ENCODE peak calls at places on chromosomes 3 and 15, in nine cellular contexts. S is heart right ventricle, L is Peyer's patch, O is Karpas-422, C is aorta, W is lower lobe of right lung, G is stomach, V is neuronal stem cell, E is NT2/D1. T is an unnamed sample. For H3K4me1, the result is how much of the 10 kb centered on the place peaks cover.

GRCh38 chr3:174931473-174931872 is 72.3 kb downstream of the NAALADL2 start:
- DNase-seq in E (no peak), W (no peak), O (no peak), S (no peak), L (no peak), G (no peak), C (no peak), V (no peak), T (no peak)

GRCh38 chr3:113231827-113232253 is 20.5 kb downstream of the BOC start:
- DNase-seq in L (no peak), C (no peak), V (no peak), G (no peak), E (peak), O (no peak), S (no peak), W (no peak), T (peak)

GRCh38 chr3:120198305-120198878 is 86.6 kb downstream of the GPR156 start:
- DNase-seq in C (no peak), V (no peak), L (no peak), O (peak), G (no peak), S (no peak), W (no peak), E (no peak), T (peak)

GRCh38 chr15:48625126-48625525 is 20.4 kb downstream of the FBN1 start:
- DNase-seq in W (no peak), G (no peak), E (no peak), L (no peak), C (no peak), O (no peak), S (no peak), V (no peak), T (no peak)

GRCh38 chr15:85770014-85770721 is 24.6 kb downstream of the KLHL25 start:
- DNase-seq in V (no peak), O (no peak), W (no peak), L (no peak), G (no peak), E (no peak), C (no peak), S (no peak), T (no peak)

GRCh38 chr3:184352149-184352785 is 9.1 kb downstream of the CLCN2 start:
- DNase-seq in O (no peak), G (peak), L (no peak), W (no peak), V (no peak), C (no peak), E (no peak), S (no peak), T (no peak)

GRCh38 chr3:126926684-126927404 is 56.1 kb upstream of the PLXNA1 start:
- DNase-seq in E (no peak), G (no peak), S (peak), W (no peak), L (no peak), O (no peak), V (no peak), C (peak), T (peak)

GRCh38 chr3:58337190-58337589 is 4.5 kb downstream of the PXK start:
- DNase-seq in C (no peak), O (no peak), L (no peak), E (no peak), S (no peak), G (no peak), W (no peak), V (no peak), T (no peak)

GRCh38 chr3:124383846-124384483 is 346.3 kb upstream of the UMPS start:
- DNase-seq in V (no peak), G (no peak), O (no peak), C (no peak), L (no peak), E (no peak), S (no peak), W (no peak), T (no peak)

GRCh38 chr15:95996494-95996893 is 334.0 kb upstream of the NR2F2 start:
- DNase-seq in S (no peak), W (no peak), E (no peak), C (no peak), G (no peak), L (no peak), V (no peak), O (no peak), T (peak)

GRCh38 chr3:138947303-138948121 is 495 bp downstream of the FOXL2NB start:
- DNase-seq in W (no peak), S (no peak), E (no peak), O (no peak), L (no peak), G (no peak), V (no peak), C (peak), T (no peak)

GRCh38 chr15:62798536-62798935 is 244.0 kb upstream of the TPM1 start:
- DNase-seq in V (no peak), L (no peak), O (no peak), E (no peak), S (no peak), W (no peak), G (no peak), C (no peak), T (no peak)

GRCh38 chr3:138786788-138787276 is 47.9 kb downstream of the PIK3CB start:
- DNase-seq in C (no peak), V (no peak), E (no peak), W (no peak), L (no peak), G (no peak), S (no peak), O (no peak), T (peak)

GRCh38 chr3:184379375-184380209 is at the start of gene CHRD:
- DNase-seq in E (no peak), V (no peak), L (no peak), C (peak), G (no peak), W (no peak), S (peak), O (no peak), T (no peak)

GRCh38 chr3:185365281-185366211 is 2.6 kb downstream of the MAP3K13 start:
- DNase-seq in S (no peak), V (no peak), G (peak), E (no peak), W (no peak), L (no peak), O (no peak), C (no peak), T (peak)

GRCh38 chr15:101122266-101122665 is 129.6 kb downstream of the CHSY1 start:
- DNase-seq in G (no peak), E (no peak), L (no peak), W (no peak), V (no peak), O (no peak), C (peak), S (no peak), T (no peak)

GRCh38 chr3:23264413-23264812 is 61.3 kb downstream of the UBE2E2 start:
- DNase-seq in L (no peak), W (no peak), G (no peak), O (peak), S (no peak), V (no peak), C (no peak), E (no peak), T (peak)

GRCh38 chr15:38670142-38671002 is 105.8 kb upstream of the RASGRP1 start:
- DNase-seq in C (no peak), O (peak), W (no peak), L (peak), E (no peak), V (no peak), G (no peak), S (no peak), T (no peak)

GRCh38 chr3:138799822-138800221 is 34.9 kb downstream of the PIK3CB start:
- DNase-seq in O (no peak), G (no peak), V (no peak), W (no peak), C (no peak), E (no peak), S (no peak), L (no peak), T (no peak)

GRCh38 chr15:72227720-72228119 is 3.3 kb downstream of the PKM start:
- DNase-seq in G (no peak), O (no peak), E (no peak), V (no peak), C (no peak), S (no peak), L (no peak), W (no peak), T (no peak)

GRCh38 chr3:31275038-31275562 is 257.6 kb upstream of the STT3B start:
- DNase-seq in O (no peak), L (no peak), W (no peak), S (no peak), C (no peak), E (no peak), G (peak), V (no peak), T (peak)

GRCh38 chr3:111069974-111070751 is 1.5 kb upstream of the NECTIN3 start:
- DNase-seq in V (no peak), C (no peak), G (no peak), S (peak), O (no peak), E (no peak), L (no peak), W (no peak), T (no peak)

GRCh38 chr3:7813412-7813811 is 688.2 kb upstream of the LMCD1 start:
- DNase-seq in O (no peak), G (no peak), W (no peak), E (no peak), S (no peak), V (no peak), L (no peak), C (no peak), T (no peak)

GRCh38 chr3:106210923-106211322 is 342.1 kb upstream of the CBLB start:
- DNase-seq in V (no peak), C (no peak), W (no peak), G (no peak), E (no peak), S (no peak), L (no peak), O (no peak), T (no peak)

GRCh38 chr3:171088984-171089754 is 62.6 kb upstream of the SLC2A2 start:
- DNase-seq in V (no peak), C (no peak), L (no peak), E (no peak), S (no peak), O (no peak), W (no peak), G (no peak), T (peak)

GRCh38 chr3:122942937-122943827 is 84.4 kb downstream of the SEMA5B start:
- DNase-seq in S (peak), V (peak), L (peak), O (peak), G (peak), C (peak), W (peak), E (peak), T (peak)

GRCh38 chr15:78059110-78059839 is 18.2 kb downstream of the TBC1D2B start:
- DNase-seq in O (no peak), W (no peak), G (no peak), V (no peak), S (no peak), L (no peak), C (no peak), E (no peak), T (no peak)

GRCh38 chr3:64687381-64687780 is 419 bp downstream of the ADAMTS9 start:
- DNase-seq in G (no peak), O (no peak), V (no peak), E (no peak), C (no peak), S (no peak), W (no peak), L (no peak), T (peak)

GRCh38 chr15:66253643-66254363 is at the start of gene MEGF11:
- DNase-seq in S (peak), C (peak), L (no peak), G (no peak), O (no peak), W (no peak), E (no peak), V (no peak), T (peak)

GRCh38 chr3:155323063-155323666 is 29.7 kb upstream of the STRIT1 start:
- DNase-seq in G (no peak), C (no peak), L (no peak), E (peak), O (peak), W (no peak), S (no peak), V (peak), T (peak)

GRCh38 chr3:129597792-129598381 is 8.6 kb downstream of the PLXND1 start:
- DNase-seq in G (no peak), W (no peak), S (no peak), O (no peak), C (no peak), L (no peak), E (peak), V (no peak), T (no peak)

GRCh38 chr15:33089878-33090757 is 104.4 kb downstream of the FMN1 start:
- DNase-seq in C (no peak), E (no peak), S (no peak), L (no peak), V (no peak), O (no peak), G (no peak), W (no peak), T (peak)

GRCh38 chr15:31079519-31079918 is 22.0 kb downstream of the TRPM1 start:
- DNase-seq in S (no peak), L (no peak), C (no peak), W (no peak), E (peak), O (no peak), G (no peak), V (no peak), T (peak)

GRCh38 chr3:94304953-94305352 is 242.1 kb downstream of the NSUN3 start:
- DNase-seq in L (no peak), V (no peak), E (no peak), O (no peak), C (no peak), W (no peak), G (no peak), S (no peak), T (no peak)

GRCh38 chr3:2511356-2511755 is 412.7 kb downstream of the CNTN4 start:
- DNase-seq in C (no peak), G (no peak), S (peak), L (no peak), E (no peak), V (no peak), O (no peak), W (no peak), T (no peak)

GRCh38 chr3:4394048-4394447 is 73.0 kb downstream of the SUMF1 start:
- DNase-seq in V (no peak), E (no peak), L (no peak), O (no peak), G (no peak), C (no peak), S (no peak), W (no peak), T (no peak)

GRCh38 chr15:83655237-83655616 is 1.3 kb downstream of the ADAMTSL3 start:
- DNase-seq in G (no peak), V (no peak), E (no peak), S (no peak), W (no peak), C (no peak), L (no peak), O (no peak), T (no peak)

GRCh38 chr15:83656943-83657528 is 3.1 kb downstream of the ADAMTSL3 start:
- DNase-seq in S (no peak), W (no peak), L (no peak), G (no peak), O (no peak), C (no peak), E (no peak), V (no peak), T (no peak)

GRCh38 chr15:83657549-83657948 is 3.6 kb downstream of the ADAMTSL3 start:
- DNase-seq in L (no peak), O (peak), C (no peak), V (no peak), E (no peak), G (no peak), S (no peak), W (no peak), T (no peak)

GRCh38 chr15:83654379-83655236 is 685 bp downstream of the ADAMTSL3 start:
- DNase-seq in G (peak), L (no peak), O (no peak), S (peak), W (no peak), V (no peak), C (peak), E (no peak), T (no peak)

GRCh38 chr15:83656192-83656591 is 2.3 kb downstream of the ADAMTSL3 start:
- DNase-seq in E (no peak), S (no peak), G (no peak), O (no peak), V (no peak), L (no peak), C (no peak), W (no peak), T (no peak)
- H3K4me1 ChIP-seq in E (under half), S (under half), G (half or more), O (under half), V (under half), L (under half), C (under half), W (under half), T (under half)

GRCh38 chr15:75706682-75706954 is 6.0 kb downstream of the CSPG4 start:
- DNase-seq in E (no peak), G (no peak), V (no peak), C (no peak), L (no peak), W (no peak), S (no peak), O (no peak), T (no peak)
- H3K4me1 ChIP-seq in E (under half), G (half or more), V (under half), C (under half), L (under half), W (under half), S (under half), O (under half), T (under half)

GRCh38 chr3:32410367-32411246 is 19.0 kb downstream of the CMTM7 start:
- DNase-seq in G (no peak), C (no peak), L (no peak), E (no peak), S (no peak), O (no peak), V (no peak), W (no peak), T (peak)
- H3K4me1 ChIP-seq in G (under half), C (under half), L (under half), E (under half), S (under half), O (under half), V (under half), W (half or more), T (half or more)

DNA sequence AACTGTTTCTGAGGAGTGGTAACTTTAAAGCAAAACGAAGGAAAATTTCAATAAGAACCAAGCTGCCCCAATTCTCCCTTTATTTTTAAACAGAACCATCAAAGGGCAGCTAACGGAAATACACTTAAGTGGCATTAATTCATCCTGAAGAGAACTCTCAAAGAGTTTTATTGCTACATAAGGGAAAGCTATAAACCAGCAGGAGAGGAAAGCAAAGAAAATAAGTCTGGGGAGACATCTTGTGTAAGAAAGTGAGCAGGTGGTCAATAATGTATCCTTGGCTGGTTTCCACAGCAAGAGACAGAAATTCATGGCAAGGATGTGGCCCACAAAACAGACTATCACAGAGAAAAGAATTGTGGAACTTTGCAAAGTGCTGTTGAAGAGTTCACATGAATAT is 40.0 kb upstream of the CMSS1 start:
- DNase-seq in S (no peak), V (no peak), C (no peak), L (no peak), W (no peak), G (no peak), O (no peak), E (no peak), T (no peak)
- H3K4me1 ChIP-seq in S (under half), V (under half), C (under half), L (under half), W (under half), G (under half), O (under half), E (under half), T (under half)

GRCh38 chr3:46954178-46954577 is 22.4 kb downstream of the CCDC12 start:
- DNase-seq in W (no peak), O (no peak), G (no peak), E (no peak), C (no peak), V (no peak), L (no peak), S (no peak), T (no peak)

GRCh38 chr3:46953265-46954010 is 23.1 kb downstream of the CCDC12 start:
- DNase-seq in G (no peak), E (no peak), V (no peak), L (no peak), C (no peak), O (peak), W (no peak), S (no peak), T (no peak)

GRCh38 chr3:46950661-46951241 is 25.8 kb downstream of the CCDC12 start:
- DNase-seq in V (no peak), C (no peak), W (no peak), E (no peak), O (no peak), L (no peak), G (no peak), S (no peak), T (no peak)

GRCh38 chr3:46955157-46955556 is 21.4 kb downstream of the CCDC12 start:
- DNase-seq in O (no peak), G (no peak), L (no peak), S (no peak), C (no peak), W (no peak), V (no peak), E (no peak), T (no peak)

DNA sequence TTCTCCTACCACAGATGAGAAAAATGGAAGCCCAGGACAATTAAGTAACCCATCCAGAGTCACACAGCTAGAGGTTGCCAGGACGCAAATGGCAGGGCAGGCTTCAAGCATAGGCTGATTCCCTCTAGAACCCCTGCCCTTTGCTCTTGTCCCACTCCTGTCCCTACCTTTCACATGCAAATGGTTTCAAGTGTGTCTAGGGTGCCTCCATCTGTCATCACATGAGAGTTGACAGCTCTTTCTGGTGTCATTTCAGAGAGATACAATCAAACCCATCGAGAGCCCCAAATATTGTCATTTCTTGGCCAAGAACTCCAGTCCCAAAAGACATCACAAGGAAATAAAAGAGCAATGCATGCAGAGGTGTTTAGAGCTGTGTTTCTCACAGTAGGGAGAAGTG is 23.7 kb downstream of the CCDC12 start:
- DNase-seq in S (no peak), C (no peak), W (no peak), O (peak), E (no peak), G (no peak), L (no peak), V (no peak), T (no peak)
- H3K4me1 ChIP-seq in S (under half), C (under half), W (half or more), O (half or more), E (under half), G (half or more), L (half or more), V (under half), T (under half)